ENCODE peak calls at places on chromosomes 5 and 9, in nine cellular contexts. E is fibroblast of pulmonary artery; B is foreskin keratinocyte; M is GM12865; G is CD4-positive, alpha-beta T cell; W is glutamatergic neuron; Z is MCF 10A; U is stomach; J is hepatocyte. Y is an unnamed sample.

GRCh38 chr5:143931986-143932385 is 120.0 kb downstream of the HMHB1 start:
- DNase-seq in E (no peak), B (no peak), M (no peak), G (no peak), W (no peak), Z (peak), U (no peak), J (no peak), Y (no peak)

GRCh38 chr9:89850633-89851325 is 246.0 kb downstream of the GADD45G start:
- DNase-seq in E (peak), B (no peak), M (no peak), G (no peak), W (no peak), Z (peak), U (peak), J (peak), Y (peak)

GRCh38 chr9:123742009-123742767 is 187.7 kb downstream of the DENND1A start:
- DNase-seq in E (peak), B (no peak), M (no peak), G (no peak), W (no peak), Z (no peak), U (no peak), J (no peak), Y (peak)

GRCh38 chr5:109866051-109866450 is 176.3 kb downstream of the MAN2A1 start:
- DNase-seq in E (peak), B (no peak), M (no peak), G (no peak), W (no peak), Z (no peak), U (no peak), J (no peak), Y (no peak)

GRCh38 chr5:134026521-134027202 is 21.9 kb upstream of the VDAC1 start:
- DNase-seq in E (peak), B (no peak), M (peak), G (peak), W (peak), Z (peak), U (peak), J (peak), Y (no peak)

GRCh38 chr5:53373420-53374188 is 106.8 kb upstream of the FST start:
- DNase-seq in E (peak), B (peak), M (no peak), G (no peak), W (no peak), Z (no peak), U (no peak), J (no peak), Y (no peak)

GRCh38 chr5:98309785-98310566 is 463.5 kb upstream of the RGMB start:
- DNase-seq in E (peak), B (peak), M (peak), G (no peak), W (no peak), Z (peak), U (no peak), J (peak), Y (no peak)

GRCh38 chr5:93581738-93582414 is 857 bp upstream of the NR2F1-AS1 start:
- DNase-seq in E (peak), B (no peak), M (no peak), G (no peak), W (no peak), Z (peak), U (no peak), J (no peak), Y (no peak)

GRCh38 chr5:37900692-37901091 is 60.9 kb upstream of the GDNF start:
- DNase-seq in E (peak), B (no peak), M (no peak), G (no peak), W (no peak), Z (peak), U (peak), J (peak), Y (no peak)

GRCh38 chr5:56169281-56169680 is 63.8 kb downstream of the ANKRD55 start:
- DNase-seq in E (peak), B (no peak), M (no peak), G (no peak), W (no peak), Z (no peak), U (no peak), J (no peak), Y (no peak)

GRCh38 chr5:150653145-150653761 is 7.8 kb upstream of the MYOZ3 start:
- DNase-seq in E (no peak), B (no peak), M (no peak), G (no peak), W (no peak), Z (no peak), U (no peak), J (no peak), Y (no peak)

GRCh38 chr9:137277329-137278041 is at the start of gene TOR4A:
- DNase-seq in E (peak), B (no peak), M (peak), G (no peak), W (peak), Z (peak), U (peak), J (peak), Y (peak)

GRCh38 chr9:133813749-133814585 is 75.8 kb upstream of the SARDH start:
- DNase-seq in E (no peak), B (no peak), M (no peak), G (no peak), W (peak), Z (no peak), U (no peak), J (peak), Y (no peak)

GRCh38 chr9:34555002-34555348 is 32.2 kb upstream of the ENHO start:
- DNase-seq in E (no peak), B (no peak), M (no peak), G (no peak), W (peak), Z (no peak), U (no peak), J (peak), Y (no peak)

GRCh38 chr5:77120706-77121105 is 33.6 kb upstream of the ZBED3 start:
- DNase-seq in E (no peak), B (no peak), M (no peak), G (no peak), W (no peak), Z (no peak), U (no peak), J (no peak), Y (no peak)

GRCh38 chr9:130371196-130371966 is 73.4 kb upstream of the ASS1 start:
- DNase-seq in E (no peak), B (no peak), M (no peak), G (no peak), W (no peak), Z (no peak), U (no peak), J (no peak), Y (no peak)

GRCh38 chr9:23683476-23684095 is 142.5 kb downstream of the ELAVL2 start:
- DNase-seq in E (no peak), B (no peak), M (no peak), G (no peak), W (no peak), Z (no peak), U (no peak), J (no peak), Y (no peak)

GRCh38 chr9:127021664-127022337 is 100.6 kb downstream of the ANGPTL2 start:
- DNase-seq in E (peak), B (no peak), M (no peak), G (no peak), W (peak), Z (no peak), U (peak), J (peak), Y (peak)

GRCh38 chr5:21802869-21803490 is 1050.2 kb downstream of the CDH12 start:
- DNase-seq in E (peak), B (no peak), M (peak), G (no peak), W (no peak), Z (peak), U (no peak), J (peak), Y (no peak)

GRCh38 chr5:1734271-1734907 is 65.2 kb downstream of the MRPL36 start:
- DNase-seq in E (no peak), B (no peak), M (no peak), G (no peak), W (no peak), Z (no peak), U (peak), J (no peak), Y (peak)

GRCh38 chr9:83027153-83027867 is 35.6 kb downstream of the RASEF start:
- DNase-seq in E (peak), B (peak), M (no peak), G (no peak), W (no peak), Z (peak), U (no peak), J (peak), Y (no peak)

GRCh38 chr5:1193591-1193985 is 7.8 kb upstream of the SLC6A19 start:
- DNase-seq in E (no peak), B (no peak), M (no peak), G (no peak), W (peak), Z (no peak), U (no peak), J (no peak), Y (no peak)

GRCh38 chr5:73997936-73998335 is 371.9 kb downstream of the ARHGEF28 start:
- DNase-seq in E (peak), B (no peak), M (no peak), G (no peak), W (no peak), Z (no peak), U (no peak), J (no peak), Y (no peak)

GRCh38 chr9:26665676-26666075 is 226.9 kb downstream of the CAAP1 start:
- DNase-seq in E (no peak), B (no peak), M (no peak), G (no peak), W (no peak), Z (no peak), U (no peak), J (no peak), Y (no peak)

GRCh38 chr5:130476325-130476724 is 572.1 kb downstream of the CHSY3 start:
- DNase-seq in E (no peak), B (no peak), M (no peak), G (no peak), W (no peak), Z (no peak), U (no peak), J (peak), Y (no peak)

GRCh38 chr5:151030377-151030776 is 10.0 kb downstream of the GPX3 start:
- DNase-seq in E (no peak), B (no peak), M (no peak), G (no peak), W (no peak), Z (no peak), U (no peak), J (no peak), Y (peak)

GRCh38 chr5:69275563-69275962 is 40.9 kb downstream of the CDK7 start:
- DNase-seq in E (no peak), B (no peak), M (no peak), G (no peak), W (no peak), Z (no peak), U (no peak), J (no peak), Y (no peak)

GRCh38 chr5:138770977-138771376 is 17.8 kb downstream of the CTNNA1 start:
- DNase-seq in E (no peak), B (no peak), M (no peak), G (no peak), W (no peak), Z (no peak), U (no peak), J (no peak), Y (no peak)

GRCh38 chr5:30846171-30846570 is 347.3 kb upstream of the CDH6 start:
- DNase-seq in E (no peak), B (no peak), M (no peak), G (no peak), W (no peak), Z (no peak), U (no peak), J (no peak), Y (no peak)

GRCh38 chr5:135112008-135112670 is 78.1 kb upstream of the PITX1 start:
- DNase-seq in E (no peak), B (no peak), M (no peak), G (no peak), W (no peak), Z (peak), U (no peak), J (peak), Y (no peak)

GRCh38 chr9:124348831-124349230 is 66.4 kb downstream of the PSMB7 start:
- DNase-seq in E (no peak), B (no peak), M (peak), G (no peak), W (no peak), Z (no peak), U (no peak), J (no peak), Y (no peak)

GRCh38 chr9:133943781-133944745 is 48.1 kb downstream of the VAV2 start:
- DNase-seq in E (no peak), B (peak), M (no peak), G (no peak), W (no peak), Z (peak), U (no peak), J (no peak), Y (no peak)

GRCh38 chr5:156556666-156557401 is 229.9 kb downstream of the SGCD start:
- DNase-seq in E (no peak), B (no peak), M (no peak), G (no peak), W (no peak), Z (no peak), U (no peak), J (no peak), Y (no peak)

GRCh38 chr9:110897899-110898298 is 140.4 kb downstream of the LPAR1 start:
- DNase-seq in E (no peak), B (no peak), M (no peak), G (no peak), W (no peak), Z (no peak), U (no peak), J (no peak), Y (no peak)

GRCh38 chr5:91206734-91207133 is 176.4 kb downstream of the ARRDC3 start:
- DNase-seq in E (peak), B (no peak), M (no peak), G (no peak), W (no peak), Z (peak), U (no peak), J (no peak), Y (no peak)

GRCh38 chr9:128442150-128442549 is 13.7 kb upstream of the ODF2 start:
- DNase-seq in E (peak), B (no peak), M (no peak), G (no peak), W (no peak), Z (no peak), U (no peak), J (no peak), Y (no peak)

GRCh38 chr5:143341807-143342570 is 61.5 kb downstream of the NR3C1 start:
- DNase-seq in E (peak), B (no peak), M (no peak), G (no peak), W (no peak), Z (peak), U (no peak), J (no peak), Y (no peak)

GRCh38 chr9:14433841-14434511 is 120.0 kb upstream of the NFIB start:
- DNase-seq in E (peak), B (no peak), M (peak), G (no peak), W (no peak), Z (peak), U (no peak), J (peak), Y (no peak)

GRCh38 chr9:20552874-20553624 is 69.2 kb downstream of the MLLT3 start:
- DNase-seq in E (peak), B (no peak), M (peak), G (no peak), W (no peak), Z (no peak), U (no peak), J (no peak), Y (no peak)

DNA sequence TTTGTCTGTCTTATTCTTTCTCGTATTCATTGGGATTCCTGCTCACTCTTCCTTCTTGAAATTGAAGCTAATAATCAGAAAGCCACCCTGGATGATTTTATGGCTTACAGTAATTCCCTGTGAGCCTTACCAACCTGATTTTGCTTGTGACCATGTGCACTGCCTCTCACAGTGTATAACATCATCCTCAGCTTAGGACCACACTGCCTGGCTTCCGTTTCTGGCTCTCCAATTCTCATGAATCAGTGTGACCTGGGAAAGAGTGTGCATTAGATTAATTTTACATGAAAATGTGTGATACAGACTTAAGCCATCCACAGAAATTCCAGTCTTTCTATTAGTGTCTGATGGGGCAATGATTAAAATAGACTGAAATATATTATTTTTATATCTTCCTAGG is 126.8 kb upstream of the DMRT1 start:
- DNase-seq in E (no peak), B (no peak), M (no peak), G (no peak), W (no peak), Z (no peak), U (no peak), J (no peak), Y (no peak)
- TF ChIP-seq CTCF in E (no peak), B (no peak), M (no peak), G (no peak), W (no peak), Z (no peak), U (no peak), J (no peak), Y (no peak)

DNA sequence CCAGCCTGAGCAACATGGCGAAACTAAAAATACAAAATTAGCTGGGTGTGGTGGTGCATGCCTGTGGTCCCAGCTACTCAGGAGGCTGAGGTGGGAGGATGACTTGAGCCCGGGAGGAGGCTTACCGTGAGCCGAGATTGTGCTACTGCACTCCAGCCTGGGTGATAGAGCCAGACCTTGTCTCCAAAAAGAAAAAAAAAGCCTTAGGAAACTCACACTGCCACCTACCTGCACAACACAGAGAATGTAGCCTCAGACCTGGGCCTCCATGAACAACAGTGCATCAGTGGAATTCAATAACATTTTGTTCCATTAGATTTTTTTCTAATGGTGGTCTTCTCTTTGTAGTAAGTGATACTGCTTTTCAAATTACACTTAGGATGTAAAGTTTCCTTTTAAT is 63.8 kb upstream of the RARS1 start:
- DNase-seq in E (no peak), B (no peak), M (no peak), G (no peak), W (no peak), Z (peak), U (no peak), J (no peak), Y (no peak)
- TF ChIP-seq CTCF in E (peak), B (peak), M (no peak), G (no peak), W (no peak), Z (peak), U (no peak), J (peak), Y (no peak)

GRCh38 chr5:34684281-34684979 is 28.3 kb downstream of the RAI14 start:
- DNase-seq in E (peak), B (peak), M (no peak), G (no peak), W (no peak), Z (peak), U (no peak), J (peak), Y (no peak)
- TF ChIP-seq CTCF in E (peak), B (peak), M (no peak), G (no peak), W (no peak), Z (no peak), U (no peak), J (no peak), Y (no peak)

GRCh38 chr9:98523231-98523901 is 185.4 kb downstream of the GABBR2 start:
- DNase-seq in E (peak), B (no peak), M (no peak), G (no peak), W (no peak), Z (peak), U (no peak), J (peak), Y (no peak)
- TF ChIP-seq CTCF in E (peak), B (peak), M (peak), G (no peak), W (no peak), Z (peak), U (no peak), J (peak), Y (no peak)